ENCODE peak calls at places on chromosomes 16 and 17, in four cellular contexts. One of them, this sample, is unnamed.

GRCh38 chr17:31266042-31266441 is 31.0 kb downstream of the OMG start:
- DNase-seq in H1: no peak
- DNase-seq in H9: no peak
- DNase-seq in mesenchymal stem cell: peak
- DNase-seq in this sample: no peak

GRCh38 chr16:89598199-89598598 is 15.2 kb upstream of the DPEP1 start:
- DNase-seq in H1: no peak
- DNase-seq in mesenchymal stem cell: peak
- DNase-seq in H9: no peak
- DNase-seq in this sample: no peak

GRCh38 chr17:2070241-2071023 is 15.5 kb downstream of the HIC1 start:
- DNase-seq in H9: peak
- DNase-seq in H1: no peak
- DNase-seq in mesenchymal stem cell: peak
- DNase-seq in this sample: no peak

GRCh38 chr17:47978324-47978723 is 7.4 kb downstream of the CDK5RAP3 start:
- DNase-seq in H9: peak
- DNase-seq in H1: no peak
- DNase-seq in mesenchymal stem cell: peak
- DNase-seq in this sample: no peak

GRCh38 chr17:81137248-81137647 is 28.1 kb upstream of the PVALEF start:
- DNase-seq in H9: no peak
- DNase-seq in mesenchymal stem cell: no peak
- DNase-seq in H1: no peak
- DNase-seq in this sample: no peak

GRCh38 chr16:73228649-73229048 is 180.7 kb upstream of the ZFHX3 start:
- DNase-seq in H9: no peak
- DNase-seq in H1: no peak
- DNase-seq in mesenchymal stem cell: peak
- DNase-seq in this sample: no peak

GRCh38 chr16:89712476-89712805 is 8.3 kb downstream of the VPS9D1 start:
- DNase-seq in H1: no peak
- DNase-seq in H9: no peak
- DNase-seq in mesenchymal stem cell: peak
- DNase-seq in this sample: no peak

GRCh38 chr16:1744338-1744840 is 27.0 kb downstream of the NME3 start:
- DNase-seq in H1: no peak
- DNase-seq in H9: no peak
- DNase-seq in mesenchymal stem cell: no peak
- DNase-seq in this sample: no peak

GRCh38 chr17:60345233-60345632 is 46.7 kb downstream of the USP32 start:
- DNase-seq in H9: no peak
- DNase-seq in mesenchymal stem cell: no peak
- DNase-seq in H1: no peak
- DNase-seq in this sample: no peak

GRCh38 chr17:79936661-79937434 is 97.6 kb upstream of the CBX4 start:
- DNase-seq in H9: no peak
- DNase-seq in mesenchymal stem cell: no peak
- DNase-seq in H1: no peak
- DNase-seq in this sample: no peak

GRCh38 chr17:80815151-80815561 is 176.5 kb upstream of the CHMP6 start:
- DNase-seq in H9: no peak
- DNase-seq in H1: no peak
- DNase-seq in mesenchymal stem cell: no peak
- DNase-seq in this sample: no peak

GRCh38 chr17:12726131-12726530 is 60.4 kb downstream of the MYOCD start:
- DNase-seq in H9: no peak
- DNase-seq in H1: no peak
- DNase-seq in mesenchymal stem cell: peak
- DNase-seq in this sample: no peak

GRCh38 chr16:67967956-67968439 is 439 bp downstream of the SLC12A4 start:
- DNase-seq in H1: no peak
- DNase-seq in mesenchymal stem cell: peak
- DNase-seq in H9: no peak
- DNase-seq in this sample: peak

GRCh38 chr16:67967183-67967955 is 1.1 kb downstream of the SLC12A4 start:
- DNase-seq in H9: no peak
- DNase-seq in mesenchymal stem cell: peak
- DNase-seq in H1: no peak
- DNase-seq in this sample: no peak

GRCh38 chr16:67964477-67965131 is 3.8 kb downstream of the SLC12A4 start:
- DNase-seq in mesenchymal stem cell: no peak
- DNase-seq in H1: no peak
- DNase-seq in H9: no peak
- DNase-seq in this sample: no peak

GRCh38 chr16:67966549-67967182 is 1.8 kb downstream of the SLC12A4 start:
- DNase-seq in H9: peak
- DNase-seq in mesenchymal stem cell: peak
- DNase-seq in H1: no peak
- DNase-seq in this sample: no peak

GRCh38 chr16:67965668-67966548 is 2.5 kb downstream of the SLC12A4 start:
- DNase-seq in H1: no peak
- DNase-seq in H9: no peak
- DNase-seq in mesenchymal stem cell: peak
- DNase-seq in this sample: no peak
- H2BK15ac ChIP-seq in H1: peak
- H2BK15ac ChIP-seq in H9: no peak
- H2BK15ac ChIP-seq in mesenchymal stem cell: peak
- H2BK15ac ChIP-seq in this sample: no peak

DNA sequence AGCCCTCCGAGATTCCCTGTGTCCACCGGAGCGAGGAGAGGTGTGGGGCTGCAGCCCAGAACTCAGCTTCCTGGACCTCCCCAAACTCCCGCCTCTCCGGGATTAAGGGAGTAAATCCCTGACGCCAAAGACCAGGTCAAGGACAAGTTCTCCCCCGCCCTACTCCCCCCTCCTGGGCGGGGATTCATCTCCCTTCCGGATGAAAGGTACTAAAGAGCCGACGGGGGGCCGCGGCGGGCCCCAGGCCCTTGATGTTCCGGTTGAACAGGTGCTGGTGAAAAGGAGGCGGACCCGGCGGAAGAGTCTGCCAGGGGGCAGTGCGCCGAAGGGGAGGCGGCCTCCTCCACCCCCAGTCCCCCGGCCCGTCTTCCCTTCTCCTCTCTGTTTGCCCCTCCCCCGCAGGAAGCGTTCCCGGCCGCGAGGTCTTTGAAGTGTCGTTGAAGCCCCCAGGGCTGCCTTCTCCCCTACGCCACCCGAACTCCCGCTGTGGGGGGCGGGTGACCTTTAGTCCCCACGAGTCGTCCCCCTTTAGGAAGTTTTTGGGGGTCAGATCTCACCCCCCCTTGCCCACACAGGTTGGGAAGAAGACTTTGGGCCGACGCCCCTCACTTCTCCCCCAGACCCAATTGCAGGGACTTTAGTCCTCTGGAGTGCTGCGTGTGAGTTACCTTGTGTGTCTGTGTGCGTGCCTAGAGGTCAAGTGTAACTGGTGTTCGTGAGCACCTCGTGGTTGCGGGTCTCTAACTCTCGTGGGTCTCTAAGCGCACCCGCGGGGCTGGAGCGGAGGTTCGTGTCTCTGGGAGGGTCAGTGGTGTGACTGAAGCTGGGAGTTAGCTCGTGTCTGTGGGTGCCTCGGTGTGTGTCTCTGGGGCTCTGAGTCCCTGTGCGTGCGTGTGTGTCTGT is 1.1 kb upstream of the MLLT6 start:
- DNase-seq in H1: peak
- DNase-seq in H9: peak
- DNase-seq in mesenchymal stem cell: peak
- DNase-seq in this sample: peak
- H2BK12ac ChIP-seq in H1: peak
- H2BK12ac ChIP-seq in H9: no peak
- H2BK12ac ChIP-seq in mesenchymal stem cell: no peak
- H2BK12ac ChIP-seq in this sample: peak

GRCh38 chr16:66222756-66223155 is 143.7 kb upstream of the CDH5 start:
- DNase-seq in H9: no peak
- DNase-seq in H1: no peak
- DNase-seq in mesenchymal stem cell: no peak
- DNase-seq in this sample: no peak
- H2BK15ac ChIP-seq in H9: no peak
- H2BK15ac ChIP-seq in H1: no peak
- H2BK15ac ChIP-seq in mesenchymal stem cell: peak
- H2BK15ac ChIP-seq in this sample: no peak

GRCh38 chr17:62049299-62049698 is 15.8 kb downstream of the MED13 start:
- DNase-seq in H9: no peak
- DNase-seq in H1: no peak
- DNase-seq in mesenchymal stem cell: no peak
- DNase-seq in this sample: no peak
- H2BK12ac ChIP-seq in H9: no peak
- H2BK12ac ChIP-seq in H1: no peak
- H2BK12ac ChIP-seq in mesenchymal stem cell: no peak
- H2BK12ac ChIP-seq in this sample: no peak

GRCh38 chr17:66462010-66462409 is 159.6 kb downstream of the PRKCA start:
- DNase-seq in H1: no peak
- DNase-seq in mesenchymal stem cell: no peak
- DNase-seq in H9: no peak
- DNase-seq in this sample: no peak
- H2BK15ac ChIP-seq in H1: no peak
- H2BK15ac ChIP-seq in mesenchymal stem cell: no peak
- H2BK15ac ChIP-seq in H9: no peak
- H2BK15ac ChIP-seq in this sample: no peak

DNA sequence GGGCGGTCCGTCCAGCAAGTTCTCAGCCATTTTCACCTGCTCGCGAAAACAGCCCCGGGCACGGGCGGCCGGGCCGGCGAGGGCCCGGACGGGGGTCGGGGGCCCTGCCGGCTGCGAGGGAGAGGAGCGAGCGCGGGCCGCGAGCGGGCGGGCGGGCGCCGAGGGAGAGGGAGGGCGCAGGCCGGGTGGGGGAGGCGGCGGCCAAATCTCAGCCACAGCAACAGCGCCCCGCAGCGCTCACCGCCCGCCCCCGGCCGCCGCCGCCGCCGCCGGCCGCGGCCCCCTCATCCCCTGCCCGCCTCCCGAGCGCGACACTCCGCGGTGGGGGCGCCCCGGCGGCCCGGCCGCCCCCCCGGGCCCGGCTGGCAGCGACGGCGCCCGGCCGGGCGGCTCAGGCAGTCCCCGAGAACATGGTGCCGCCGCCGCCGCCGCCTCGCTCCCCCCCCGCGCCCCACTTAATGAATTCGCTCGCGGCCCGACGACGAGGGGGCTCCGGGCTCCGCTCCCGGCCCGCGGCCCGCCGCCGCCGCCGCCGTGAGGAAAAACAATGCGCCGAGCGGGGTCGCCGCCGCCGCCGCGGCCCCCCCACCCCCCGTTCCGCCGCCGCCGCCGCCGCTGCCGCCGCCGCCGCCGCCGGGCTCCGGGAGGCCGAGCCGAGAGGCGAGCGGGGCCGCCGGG is 487 bp downstream of the CREBBP start:
- DNase-seq in mesenchymal stem cell: peak
- DNase-seq in H1: no peak
- DNase-seq in H9: peak
- DNase-seq in this sample: no peak
- H2BK12ac ChIP-seq in mesenchymal stem cell: no peak
- H2BK12ac ChIP-seq in H1: no peak
- H2BK12ac ChIP-seq in H9: no peak
- H2BK12ac ChIP-seq in this sample: no peak

DNA sequence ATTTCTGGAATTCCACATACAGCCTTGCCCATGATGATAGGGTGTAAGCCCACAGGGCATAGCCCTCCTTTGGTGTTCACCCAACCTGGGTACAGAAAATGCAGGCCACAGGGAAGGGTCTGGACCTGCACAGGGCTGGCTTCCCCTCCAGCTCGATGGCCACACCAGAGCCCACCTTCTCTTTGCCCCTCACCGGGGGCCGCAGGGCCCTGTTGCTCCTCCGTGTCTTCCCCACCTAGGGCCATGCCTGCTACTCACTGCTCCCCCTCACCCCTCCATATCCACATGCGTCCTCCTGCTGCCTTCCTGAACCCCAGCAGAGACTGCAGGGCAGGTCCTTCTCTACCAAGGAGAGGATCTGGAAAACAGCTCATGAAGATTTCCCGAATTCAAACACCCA is 20.3 kb downstream of the CDIP1 start:
- DNase-seq in mesenchymal stem cell: no peak
- DNase-seq in H1: no peak
- DNase-seq in H9: no peak
- DNase-seq in this sample: no peak
- H2BK15ac ChIP-seq in mesenchymal stem cell: no peak
- H2BK15ac ChIP-seq in H1: no peak
- H2BK15ac ChIP-seq in H9: no peak
- H2BK15ac ChIP-seq in this sample: no peak

GRCh38 chr17:27575912-27576252 is 55.1 kb upstream of the LGALS9 start:
- DNase-seq in mesenchymal stem cell: peak
- DNase-seq in H9: no peak
- DNase-seq in H1: no peak
- DNase-seq in this sample: no peak
- H2BK12ac ChIP-seq in mesenchymal stem cell: peak
- H2BK12ac ChIP-seq in H9: no peak
- H2BK12ac ChIP-seq in H1: no peak
- H2BK12ac ChIP-seq in this sample: no peak

This sample was measured in neuronal stem cell.